ENCODE peak calls at places on chromosomes 4 and X, in five cellular contexts. Z is HCT116, J is SK-N-SH, B is K562, Q is H1. N is an unnamed sample.

GRCh38 chrX:47587091-47587891 is 5.1 kb downstream of the TIMP1 start:
- DNase-seq in Z (no peak), J (no peak), B (no peak), Q (no peak), N (no peak)

GRCh38 chr4:38128478-38129451 is 168.6 kb downstream of the PTTG2 start:
- DNase-seq in Z (peak), J (no peak), B (no peak), Q (peak), N (no peak)

GRCh38 chr4:135604531-135604930 is 1402.9 kb upstream of the PABPC4L start:
- DNase-seq in Z (no peak), J (no peak), B (no peak), Q (no peak), N (no peak)

GRCh38 chrX:135985974-135986312 is 708 bp downstream of the SLC9A6 start:
- DNase-seq in Z (no peak), J (no peak), B (peak), Q (no peak), N (no peak)

GRCh38 chr4:37068580-37068979 is 176.0 kb upstream of the NWD2 start:
- DNase-seq in Z (no peak), J (no peak), B (no peak), Q (peak), N (no peak)

GRCh38 chr4:114606240-114606639 is 7.6 kb downstream of the UGT8 start:
- DNase-seq in Z (peak), J (no peak), B (no peak), Q (no peak), N (no peak)

GRCh38 chr4:21801661-21802355 is 146.8 kb downstream of the KCNIP4 start:
- DNase-seq in Z (no peak), J (no peak), B (no peak), Q (no peak), N (no peak)

GRCh38 chr4:10811992-10812391 is 127.4 kb upstream of the CLNK start:
- DNase-seq in Z (no peak), J (no peak), B (no peak), Q (no peak), N (no peak)

GRCh38 chrX:150308041-150308440 is 55.1 kb upstream of the MAMLD1 start:
- DNase-seq in Z (no peak), J (no peak), B (no peak), Q (no peak), N (no peak)

GRCh38 chr4:94924566-94924965 is 166.8 kb downstream of the BMPR1B start:
- DNase-seq in Z (no peak), J (no peak), B (no peak), Q (no peak), N (no peak)

GRCh38 chr4:98166025-98166730 is 22.9 kb upstream of the STPG2 start:
- DNase-seq in Z (peak), J (no peak), B (no peak), Q (no peak), N (no peak)

GRCh38 chr4:185839204-185839712 is 27.3 kb upstream of the SORBS2 start:
- DNase-seq in Z (peak), J (no peak), B (no peak), Q (peak), N (peak)

GRCh38 chrX:45479196-45479834 is 278.6 kb upstream of the DIPK2B start:
- DNase-seq in Z (peak), J (no peak), B (no peak), Q (no peak), N (peak)

GRCh38 chr4:149959391-149959790 is 118.9 kb upstream of the DCLK2 start:
- DNase-seq in Z (no peak), J (no peak), B (no peak), Q (no peak), N (no peak)

GRCh38 chrX:153726286-153727107 is 1.8 kb downstream of the ABCD1 start:
- DNase-seq in Z (no peak), J (peak), B (peak), Q (peak), N (no peak)

GRCh38 chr4:55172694-55173287 is 47.4 kb upstream of the KDR start:
- DNase-seq in Z (no peak), J (no peak), B (no peak), Q (no peak), N (no peak)

GRCh38 chr4:137421796-137422195 is 110.5 kb downstream of the PCDH18 start:
- DNase-seq in Z (no peak), J (no peak), B (no peak), Q (no peak), N (no peak)

GRCh38 chr4:111475696-111476095 is 669.6 kb upstream of the FAM241A start:
- DNase-seq in Z (no peak), J (no peak), B (no peak), Q (no peak), N (no peak)

GRCh38 chr4:157221426-157221894 is 932 bp downstream of the GRIA2 start:
- DNase-seq in Z (no peak), J (peak), B (no peak), Q (peak), N (no peak)

GRCh38 chr4:115851918-115852766 is 738.7 kb upstream of the NDST4 start:
- DNase-seq in Z (peak), J (peak), B (peak), Q (peak), N (peak)

GRCh38 chr4:84051728-84052127 is 447.4 kb downstream of the NKX6-1 start:
- DNase-seq in Z (no peak), J (no peak), B (no peak), Q (no peak), N (no peak)

GRCh38 chrX:44785652-44786051 is 58.2 kb upstream of the DUSP21 start:
- DNase-seq in Z (no peak), J (no peak), B (no peak), Q (no peak), N (peak)

GRCh38 chr4:70734168-70734954 is 12.6 kb downstream of the RUFY3 start:
- DNase-seq in Z (no peak), J (no peak), B (no peak), Q (no peak), N (no peak)

GRCh38 chrX:128622296-128622695 is 570.1 kb upstream of the ACTRT1 start:
- DNase-seq in Z (no peak), J (no peak), B (no peak), Q (no peak), N (no peak)

GRCh38 chr4:40210776-40211175 is 13.9 kb downstream of the RHOH start:
- DNase-seq in Z (no peak), J (no peak), B (no peak), Q (no peak), N (no peak)

GRCh38 chr4:141432000-141432712 is 204.2 kb upstream of the IL15 start:
- DNase-seq in Z (no peak), J (no peak), B (no peak), Q (no peak), N (no peak)

GRCh38 chr4:136637071-136637777 is 895.1 kb downstream of the PCDH18 start:
- DNase-seq in Z (peak), J (peak), B (peak), Q (peak), N (no peak)

GRCh38 chrX:41596586-41596985 is 92.2 kb upstream of the GPR34 start:
- DNase-seq in Z (no peak), J (no peak), B (no peak), Q (no peak), N (no peak)

GRCh38 chrX:16836371-16836770 is 33.8 kb downstream of the RBBP7 start:
- DNase-seq in Z (no peak), J (peak), B (peak), Q (peak), N (no peak)

GRCh38 chr4:109385260-109385659 is 48.4 kb upstream of the SEC24B start:
- DNase-seq in Z (no peak), J (no peak), B (no peak), Q (no peak), N (no peak)

GRCh38 chr4:6198278-6198677 is 2.1 kb downstream of the JAKMIP1 start:
- DNase-seq in Z (no peak), J (no peak), B (no peak), Q (no peak), N (no peak)

GRCh38 chr4:89929425-89930272 is 35.0 kb downstream of the MMRN1 start:
- DNase-seq in Z (no peak), J (no peak), B (no peak), Q (no peak), N (no peak)

GRCh38 chr4:8189551-8190466 is 9.3 kb upstream of the SH3TC1 start:
- DNase-seq in Z (no peak), J (peak), B (no peak), Q (no peak), N (no peak)

GRCh38 chrX:74232859-74233258 is 71.1 kb upstream of the ZCCHC13 start:
- DNase-seq in Z (no peak), J (peak), B (peak), Q (no peak), N (no peak)

GRCh38 chr4:153485374-153485773 is 19.2 kb downstream of the TMEM131L start:
- DNase-seq in Z (no peak), J (no peak), B (no peak), Q (no peak), N (no peak)

GRCh38 chrX:9681011-9681410 is 84.6 kb downstream of the GPR143 start:
- DNase-seq in Z (no peak), J (no peak), B (no peak), Q (no peak), N (no peak)

GRCh38 chrX:9676311-9676710 is 89.3 kb downstream of the GPR143 start:
- DNase-seq in Z (no peak), J (no peak), B (no peak), Q (no peak), N (no peak)

GRCh38 chrX:9677098-9677739 is 88.4 kb downstream of the GPR143 start:
- DNase-seq in Z (no peak), J (no peak), B (no peak), Q (no peak), N (no peak)

GRCh38 chrX:9676738-9677097 is 88.9 kb downstream of the GPR143 start:
- DNase-seq in Z (no peak), J (no peak), B (no peak), Q (no peak), N (no peak)

GRCh38 chrX:9678215-9678980 is 87.2 kb downstream of the GPR143 start:
- DNase-seq in Z (no peak), J (no peak), B (no peak), Q (no peak), N (no peak)
- H3K27ac ChIP-seq in Z (no peak), J (no peak), B (no peak), Q (no peak), N (no peak)

DNA sequence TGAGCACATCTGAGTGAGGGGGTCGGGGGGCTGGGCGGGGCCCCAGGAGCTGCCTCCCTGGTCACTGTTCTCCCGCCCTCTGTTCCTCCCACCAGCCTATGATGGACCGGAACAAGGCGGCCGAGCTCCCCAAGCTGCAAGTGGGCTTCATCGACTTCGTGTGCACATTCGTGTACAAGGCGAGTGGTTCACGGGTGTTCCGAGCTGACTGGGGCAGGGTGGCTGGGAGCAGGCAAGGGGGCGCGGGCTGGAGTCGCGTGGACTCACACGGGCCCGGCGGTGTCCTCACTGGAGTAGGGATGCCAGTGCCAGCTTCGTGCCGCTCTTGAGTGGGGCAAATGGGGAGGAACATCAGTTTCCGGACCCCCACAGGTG is 7.7 kb downstream of the ATP5ME start:
- DNase-seq in Z (no peak), J (no peak), B (no peak), Q (no peak), N (no peak)
- TF ChIP-seq SIN3A in Z (no peak), J (no peak), B (no peak), Q (no peak), N (no peak)

GRCh38 chrX:24242649-24243556 is 71.0 kb downstream of the SUPT20HL2 start:
- DNase-seq in Z (no peak), J (no peak), B (no peak), Q (no peak), N (no peak)
- H3K27ac ChIP-seq in Z (no peak), J (peak), B (no peak), Q (no peak), N (no peak)

GRCh38 chr4:175560628-175561027 is 251.4 kb downstream of the GPM6A start:
- DNase-seq in Z (peak), J (peak), B (no peak), Q (no peak), N (peak)
- TF ChIP-seq SIN3A in Z (no peak), J (no peak), B (no peak), Q (no peak), N (no peak)

DNA sequence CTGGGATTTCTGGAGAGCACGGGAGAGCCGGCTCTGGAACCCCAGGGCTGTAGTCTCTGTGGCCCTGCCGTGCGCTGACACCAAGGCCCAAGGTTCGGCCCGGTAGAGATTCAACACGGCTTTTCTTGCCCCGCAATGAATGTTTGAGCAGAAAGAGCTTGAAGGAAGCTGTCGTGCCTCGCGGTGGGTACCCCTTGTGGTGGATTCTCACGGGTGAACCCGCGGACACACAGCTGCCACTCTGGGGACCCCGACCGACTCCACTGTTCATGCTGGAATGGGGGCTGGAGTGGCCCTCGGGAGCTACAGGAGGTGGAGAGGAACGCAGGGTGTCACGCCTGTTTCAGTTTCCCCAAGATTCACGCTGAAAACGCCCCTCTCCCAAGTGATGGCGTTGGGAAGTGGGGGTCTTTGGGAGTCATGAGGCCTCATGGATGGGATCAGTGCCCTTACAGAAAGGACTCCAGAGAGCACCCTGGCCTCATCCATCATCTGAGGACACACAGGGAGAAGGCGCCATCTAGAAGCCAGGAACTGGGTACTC is 6.6 kb downstream of the SLC25A6 start:
- DNase-seq in Z (no peak), J (peak), B (no peak), Q (peak), N (no peak)
- H3K27ac ChIP-seq in Z (no peak), J (no peak), B (no peak), Q (no peak), N (no peak)

N was measured in Panc1.